ENCODE peak calls at places on chromosomes 6 and 20, in eight cellular contexts. K is OCI-M1; F is central memory CD8-positive, alpha-beta T cell; X is hippocampal formation; O is GM10248; P is epithelial cell of esophagus; M is cardiac muscle cell; B is SK-N-DZ. V is an unnamed sample.

GRCh38 chr6:162119349-162119748 is 608.2 kb downstream of the PRKN start:
- DNase-seq in X (no peak), K (peak; percentile 73), B (no peak), F (no peak), M (no peak), O (no peak), P (peak; percentile 21), V (no peak)

GRCh38 chr6:41687501-41688175 is 47.8 kb downstream of the TFEB start:
- DNase-seq in B (no peak), O (no peak), P (peak; percentile 29), F (no peak), M (no peak), X (no peak), K (no peak), V (no peak)

GRCh38 chr6:148827421-148827820 is 80.6 kb downstream of the UST start:
- DNase-seq in F (no peak), K (no peak), B (no peak), X (no peak), M (no peak), P (no peak), O (no peak), V (no peak)

GRCh38 chr20:48921883-48922867 is 664 bp downstream of the ARFGEF2 start:
- DNase-seq in B (no peak), X (no peak), F (no peak), O (no peak), M (peak; percentile 75), P (peak; percentile 66), K (peak; percentile 72), V (peak; percentile 83)

GRCh38 chr6:3237761-3238662 is 10.6 kb upstream of the TUBB2B start:
- DNase-seq in M (no peak), K (peak; percentile 17), X (no peak), B (no peak), F (no peak), P (no peak), O (no peak), V (no peak)

GRCh38 chr6:168417158-168417557 is 23.8 kb upstream of the SMOC2 start:
- DNase-seq in F (no peak), K (no peak), B (no peak), O (no peak), X (no peak), M (no peak), P (no peak), V (no peak)

GRCh38 chr6:43608310-43608763 is 20.7 kb downstream of the GTPBP2 start:
- DNase-seq in X (peak; percentile 22), O (peak; percentile 56), K (peak; percentile 93), P (peak; percentile 77), F (peak; percentile 42), M (peak; percentile 86), B (peak; percentile 82), V (peak; percentile 45)

GRCh38 chr6:124132256-124132655 is 328.6 kb downstream of the NKAIN2 start:
- DNase-seq in F (no peak), M (no peak), P (no peak), X (no peak), B (no peak), K (no peak), O (no peak), V (peak; percentile 20)

GRCh38 chr6:32107447-32107846 is 1.7 kb downstream of the TNXB start:
- DNase-seq in K (no peak), P (no peak), F (no peak), X (no peak), O (no peak), B (no peak), M (no peak), V (no peak)

GRCh38 chr6:78615430-78615904 is 251.9 kb upstream of the IRAK1BP1 start:
- DNase-seq in B (no peak), F (no peak), X (no peak), P (peak; percentile 63), K (no peak), M (no peak), O (no peak), V (peak; percentile 40)

GRCh38 chr6:78598966-78599365 is 268.4 kb upstream of the IRAK1BP1 start:
- DNase-seq in P (peak; percentile 99), O (no peak), K (no peak), B (no peak), M (no peak), X (no peak), F (no peak), V (peak; percentile 98)

GRCh38 chr6:7642784-7643183 is 52.8 kb downstream of the SNRNP48 start:
- DNase-seq in X (no peak), F (no peak), O (no peak), P (no peak), B (no peak), M (no peak), K (no peak), V (no peak)

GRCh38 chr6:66796987-66797386 is 1090.0 kb upstream of the EYS start:
- DNase-seq in O (no peak), B (peak; percentile 34), X (no peak), P (no peak), M (no peak), K (no peak), F (no peak), V (no peak)

GRCh38 chr6:85620308-85620707 is 22.4 kb downstream of the SYNCRIP start:
- DNase-seq in F (no peak), K (no peak), P (no peak), X (no peak), M (no peak), O (no peak), B (no peak), V (no peak)

GRCh38 chr6:5556011-5556410 is 294.7 kb downstream of the FARS2 start:
- DNase-seq in F (no peak), P (no peak), K (no peak), M (no peak), O (no peak), X (no peak), B (no peak), V (no peak)

GRCh38 chr6:134983823-134984222 is 33.9 kb upstream of the ALDH8A1 start:
- DNase-seq in P (no peak), M (no peak), F (no peak), K (no peak), X (no peak), O (no peak), B (no peak), V (no peak)

GRCh38 chr20:11891081-11891826 is 26.4 kb upstream of the BTBD3 start:
- DNase-seq in O (peak; percentile 29), P (peak; percentile 52), B (peak; percentile 57), F (no peak), X (peak; percentile 65), M (peak; percentile 84), K (no peak), V (peak; percentile 55)

GRCh38 chr20:50794181-50794845 is 548 bp upstream of the BCAS4 start:
- DNase-seq in M (no peak), K (no peak), F (no peak), P (no peak), X (no peak), O (no peak), B (no peak), V (no peak)

GRCh38 chr20:856361-856775 is 22.9 kb downstream of the FAM110A start:
- DNase-seq in O (no peak), B (no peak), K (no peak), P (peak; percentile 99), F (no peak), X (no peak), M (no peak), V (peak; percentile 100)

GRCh38 chr20:1803216-1804128 is 91.7 kb upstream of the SIRPA start:
- DNase-seq in F (no peak), B (no peak), O (peak; percentile 67), K (no peak), P (peak; percentile 73), M (peak; percentile 80), X (peak; percentile 55), V (no peak)